ENCODE peak calls at places on chromosome 12, in four cellular contexts. J is lower lobe of right lung, W is B cell, G is M059J. Q is an unnamed sample.
A peak's percentile ranks its signal among the peaks of the same experiment; 100 is the strongest.

GRCh38 chr12:57836442-57837375 is 9.8 kb downstream of the CTDSP2 start:
- DNase-seq in W (peak; percentile 49), G (peak; percentile 85), J (no peak), Q (peak; percentile 76)

GRCh38 chr12:31895449-31896150 is 63.6 kb upstream of the RESF1 start:
- DNase-seq in J (no peak), G (no peak), W (peak; percentile 26), Q (no peak)

GRCh38 chr12:67069451-67070306 is 199.5 kb upstream of the CAND1 start:
- DNase-seq in G (peak; percentile 37), J (peak; percentile 62), W (peak; percentile 42), Q (peak; percentile 12)

GRCh38 chr12:44317651-44318126 is 481.8 kb downstream of the TMEM117 start:
- DNase-seq in J (no peak), G (peak; percentile 11), W (no peak), Q (peak; percentile 6)

GRCh38 chr12:1638167-1638566 is 9.1 kb downstream of the WNT5B start:
- DNase-seq in W (no peak), J (no peak), G (no peak), Q (no peak)

GRCh38 chr12:65156366-65156831 is 13.0 kb upstream of the LEMD3 start:
- DNase-seq in W (peak; percentile 30), G (peak; percentile 20), J (no peak), Q (no peak)

GRCh38 chr12:8912910-8913309 is 1.4 kb upstream of the PHC1 start:
- DNase-seq in J (no peak), W (peak; percentile 34), G (no peak), Q (no peak)

GRCh38 chr12:6818246-6819006 is 3.2 kb upstream of the GPR162 start:
- DNase-seq in G (no peak), W (no peak), J (no peak), Q (no peak)

GRCh38 chr12:48940181-48940580 is 14.9 kb upstream of the FKBP11 start:
- DNase-seq in W (no peak), J (no peak), G (peak; percentile 36), Q (no peak)

GRCh38 chr12:39401459-39401858 is 41.5 kb downstream of the KIF21A start:
- DNase-seq in W (no peak), G (no peak), J (no peak), Q (no peak)

GRCh38 chr12:3313066-3313465 is 177.9 kb upstream of the PRMT8 start:
- DNase-seq in W (no peak), G (peak; percentile 78), J (no peak), Q (peak; percentile 58)

GRCh38 chr12:53538209-53538689 is 31.0 kb upstream of the NPFF start:
- DNase-seq in G (no peak), W (no peak), J (no peak), Q (peak; percentile 75)

GRCh38 chr12:44816446-44817017 is 59.6 kb downstream of the NELL2 start:
- DNase-seq in J (no peak), G (no peak), W (no peak), Q (no peak)

GRCh38 chr12:39685854-39686608 is 66.4 kb upstream of the ABCD2 start:
- DNase-seq in G (no peak), J (no peak), W (no peak), Q (no peak)

GRCh38 chr12:40436564-40436963 is 211.8 kb downstream of the LRRK2 start:
- DNase-seq in J (no peak), W (no peak), G (no peak), Q (no peak)

GRCh38 chr12:43210437-43211197 is 341.4 kb downstream of the ADAMTS20 start:
- DNase-seq in J (no peak), G (peak; percentile 82), W (peak; percentile 42), Q (no peak)

GRCh38 chr12:58393152-58393551 is 451.8 kb downstream of the ATP23 start:
- DNase-seq in G (peak; percentile 83), J (no peak), W (no peak), Q (no peak)

GRCh38 chr12:62722971-62723680 is 211.8 kb downstream of the PPM1H start:
- DNase-seq in W (no peak), J (no peak), G (peak; percentile 42), Q (no peak)

GRCh38 chr12:79531547-79531946 is 159.2 kb downstream of the PAWR start:
- DNase-seq in G (peak; percentile 60), J (no peak), W (no peak), Q (no peak)

GRCh38 chr12:8692573-8692972 is 5.2 kb upstream of the RIMKLB start:
- DNase-seq in W (peak; percentile 31), J (no peak), G (no peak), Q (peak; percentile 80)

GRCh38 chr12:113086249-113087164 is 30.0 kb downstream of the DTX1 start:
- DNase-seq in J (no peak), W (peak; percentile 50), G (peak; percentile 69), Q (no peak)

GRCh38 chr12:14710632-14711324 is 14.4 kb upstream of the GUCY2C start:
- DNase-seq in J (no peak), W (no peak), G (no peak), Q (no peak)

GRCh38 chr12:91778938-91779400 is 366.7 kb downstream of the BTG1 start:
- DNase-seq in W (peak; percentile 22), J (no peak), G (peak; percentile 99), Q (no peak)

GRCh38 chr12:116979109-116979508 is 68.4 kb downstream of the FBXW8 start:
- DNase-seq in G (no peak), W (no peak), J (no peak), Q (no peak)

GRCh38 chr12:57521475-57522018 is 1.1 kb upstream of the MBD6 start:
- DNase-seq in G (no peak), J (peak; percentile 63), W (no peak), Q (peak; percentile 54)

GRCh38 chr12:2640709-2641108 is 154.1 kb upstream of the FKBP4 start:
- DNase-seq in W (no peak), G (peak; percentile 94), J (no peak), Q (peak; percentile 53)

GRCh38 chr12:104769207-104769606 is 188.9 kb downstream of the SLC41A2 start:
- DNase-seq in G (no peak), J (no peak), W (no peak), Q (peak; percentile 11)

GRCh38 chr12:31874961-31875608 is 84.1 kb upstream of the RESF1 start:
- DNase-seq in W (peak; percentile 82), G (peak; percentile 86), J (peak; percentile 58), Q (no peak)

GRCh38 chr12:100706029-100706428 is 88.5 kb upstream of the ANO4 start:
- DNase-seq in J (no peak), W (no peak), G (peak; percentile 94), Q (no peak)

GRCh38 chr12:120361506-120362208 is 7.3 kb downstream of the MSI1 start:
- DNase-seq in J (no peak), W (peak; percentile 45), G (peak; percentile 68), Q (peak; percentile 88)

GRCh38 chr12:32997471-32997870 is 100.9 kb upstream of the PKP2 start:
- DNase-seq in W (no peak), J (peak; percentile 50), G (peak; percentile 42), Q (no peak)

GRCh38 chr12:795305-795704 is 42.9 kb downstream of the WNK1 start:
- DNase-seq in J (no peak), G (peak; percentile 14), W (peak; percentile 41), Q (no peak)

GRCh38 chr12:3032770-3033537 is 44.2 kb upstream of the TSPAN9 start:
- DNase-seq in G (no peak), J (no peak), W (no peak), Q (no peak)

GRCh38 chr12:77300815-77301214 is 235.4 kb upstream of the E2F7 start:
- DNase-seq in W (no peak), J (no peak), G (no peak), Q (no peak)

GRCh38 chr12:121649819-121650353 is 19.6 kb downstream of the MORN3 start:
- DNase-seq in J (no peak), W (no peak), G (no peak), Q (no peak)

GRCh38 chr12:51865757-51866270 is 17.3 kb upstream of the FIGNL2 start:
- DNase-seq in J (peak; percentile 39), G (no peak), W (no peak), Q (no peak)

GRCh38 chr12:31724597-31724996 is 4.2 kb downstream of the AMN1 start:
- DNase-seq in W (no peak), G (no peak), J (no peak), Q (no peak)

GRCh38 chr12:69866698-69867097 is 41.7 kb downstream of the MYRFL start:
- DNase-seq in G (no peak), J (no peak), W (no peak), Q (no peak)

GRCh38 chr12:53179694-53180269 is 740 bp upstream of the ZNF740 start:
- DNase-seq in W (no peak), G (no peak), J (no peak), Q (peak; percentile 30)